ENCODE peak calls at places on chromosomes 16 and 17, in six cellular contexts. One of them, this sample, is unnamed. For H3K9me3, the result is how much of the 10 kb centered on the place peaks cover.

GRCh38 chr17:10171581-10171981 is 26.8 kb downstream of the GAS7 start:
- DNase-seq in H1: no peak
- DNase-seq in trophoblast cell: peak
- DNase-seq in mesenchymal stem cell: peak
- DNase-seq in IMR-90: peak
- DNase-seq in neuronal stem cell: no peak
- DNase-seq in this sample: no peak

GRCh38 chr16:31182391-31182790 is 2.5 kb downstream of the FUS start:
- DNase-seq in IMR-90: no peak
- DNase-seq in mesenchymal stem cell: no peak
- DNase-seq in H1: no peak
- DNase-seq in trophoblast cell: no peak
- DNase-seq in neuronal stem cell: no peak
- DNase-seq in this sample: no peak

GRCh38 chr17:63035271-63035670 is 69.2 kb downstream of the TANC2 start:
- DNase-seq in mesenchymal stem cell: no peak
- DNase-seq in trophoblast cell: no peak
- DNase-seq in H1: no peak
- DNase-seq in IMR-90: peak
- DNase-seq in neuronal stem cell: no peak
- DNase-seq in this sample: no peak

GRCh38 chr16:88619859-88620655 is 18.3 kb upstream of the IL17C start:
- DNase-seq in IMR-90: peak
- DNase-seq in mesenchymal stem cell: peak
- DNase-seq in neuronal stem cell: no peak
- DNase-seq in trophoblast cell: no peak
- DNase-seq in H1: no peak
- DNase-seq in this sample: no peak

GRCh38 chr16:67652578-67653130 is 7.4 kb downstream of the ACD start:
- DNase-seq in mesenchymal stem cell: no peak
- DNase-seq in neuronal stem cell: peak
- DNase-seq in H1: no peak
- DNase-seq in trophoblast cell: no peak
- DNase-seq in IMR-90: no peak
- DNase-seq in this sample: peak

GRCh38 chr17:2485543-2485942 is 26.1 kb downstream of the METTL16 start:
- DNase-seq in mesenchymal stem cell: no peak
- DNase-seq in trophoblast cell: peak
- DNase-seq in neuronal stem cell: no peak
- DNase-seq in IMR-90: no peak
- DNase-seq in H1: no peak
- DNase-seq in this sample: no peak

GRCh38 chr16:30602595-30603277 is 7.5 kb downstream of the ZNF689 start:
- DNase-seq in trophoblast cell: no peak
- DNase-seq in mesenchymal stem cell: peak
- DNase-seq in H1: no peak
- DNase-seq in IMR-90: peak
- DNase-seq in neuronal stem cell: no peak
- DNase-seq in this sample: no peak

GRCh38 chr17:63478814-63479494 is 2.1 kb downstream of the ACE start:
- DNase-seq in trophoblast cell: peak
- DNase-seq in H1: peak
- DNase-seq in neuronal stem cell: peak
- DNase-seq in IMR-90: peak
- DNase-seq in mesenchymal stem cell: peak
- DNase-seq in this sample: peak

GRCh38 chr17:77892031-77892430 is 66.5 kb upstream of the TNRC6C start:
- DNase-seq in H1: no peak
- DNase-seq in mesenchymal stem cell: no peak
- DNase-seq in neuronal stem cell: no peak
- DNase-seq in IMR-90: no peak
- DNase-seq in trophoblast cell: no peak
- DNase-seq in this sample: no peak

GRCh38 chr16:49631521-49632041 is 224.3 kb downstream of the ZNF423 start:
- DNase-seq in mesenchymal stem cell: peak
- DNase-seq in IMR-90: peak
- DNase-seq in trophoblast cell: no peak
- DNase-seq in neuronal stem cell: no peak
- DNase-seq in H1: no peak
- DNase-seq in this sample: peak

GRCh38 chr17:73267648-73268537 is 6.2 kb upstream of the CPSF4L start:
- DNase-seq in IMR-90: no peak
- DNase-seq in neuronal stem cell: no peak
- DNase-seq in H1: no peak
- DNase-seq in trophoblast cell: no peak
- DNase-seq in mesenchymal stem cell: no peak
- DNase-seq in this sample: no peak

GRCh38 chr17:29148790-29149430 is 31.3 kb downstream of the MYO18A start:
- DNase-seq in H1: peak
- DNase-seq in neuronal stem cell: peak
- DNase-seq in trophoblast cell: peak
- DNase-seq in IMR-90: peak
- DNase-seq in mesenchymal stem cell: peak
- DNase-seq in this sample: peak

GRCh38 chr16:57838161-57838560 is 35.9 kb upstream of the KIFC3 start:
- DNase-seq in trophoblast cell: peak
- DNase-seq in mesenchymal stem cell: no peak
- DNase-seq in neuronal stem cell: no peak
- DNase-seq in IMR-90: no peak
- DNase-seq in H1: no peak
- DNase-seq in this sample: no peak

GRCh38 chr16:54923055-54923473 is 7.6 kb upstream of the IRX5 start:
- DNase-seq in trophoblast cell: no peak
- DNase-seq in IMR-90: no peak
- DNase-seq in H1: no peak
- DNase-seq in neuronal stem cell: no peak
- DNase-seq in mesenchymal stem cell: no peak
- DNase-seq in this sample: no peak

GRCh38 chr16:17555176-17555575 is 84.4 kb upstream of the XYLT1 start:
- DNase-seq in trophoblast cell: peak
- DNase-seq in mesenchymal stem cell: no peak
- DNase-seq in IMR-90: peak
- DNase-seq in neuronal stem cell: no peak
- DNase-seq in H1: no peak
- DNase-seq in this sample: no peak

GRCh38 chr16:8944113-8944765 is 19.5 kb downstream of the USP7 start:
- DNase-seq in mesenchymal stem cell: no peak
- DNase-seq in IMR-90: no peak
- DNase-seq in H1: no peak
- DNase-seq in trophoblast cell: no peak
- DNase-seq in neuronal stem cell: no peak
- DNase-seq in this sample: no peak

GRCh38 chr16:22336581-22336980 is 37.8 kb downstream of the CDR2 start:
- DNase-seq in mesenchymal stem cell: no peak
- DNase-seq in H1: no peak
- DNase-seq in neuronal stem cell: no peak
- DNase-seq in IMR-90: no peak
- DNase-seq in trophoblast cell: no peak
- DNase-seq in this sample: no peak
- H3K9me3 ChIP-seq in mesenchymal stem cell: under half
- H3K9me3 ChIP-seq in H1: under half
- H3K9me3 ChIP-seq in neuronal stem cell: under half
- H3K9me3 ChIP-seq in IMR-90: under half
- H3K9me3 ChIP-seq in trophoblast cell: under half
- H3K9me3 ChIP-seq in this sample: under half

GRCh38 chr17:40099627-40100418 is 566 bp downstream of the NR1D1 start:
- DNase-seq in trophoblast cell: no peak
- DNase-seq in neuronal stem cell: no peak
- DNase-seq in IMR-90: no peak
- DNase-seq in mesenchymal stem cell: no peak
- DNase-seq in H1: no peak
- DNase-seq in this sample: no peak

GRCh38 chr17:40097931-40098845 is 2.2 kb downstream of the NR1D1 start:
- DNase-seq in neuronal stem cell: no peak
- DNase-seq in trophoblast cell: no peak
- DNase-seq in H1: no peak
- DNase-seq in mesenchymal stem cell: peak
- DNase-seq in IMR-90: no peak
- DNase-seq in this sample: no peak

GRCh38 chr17:40100419-40100668 is at the start of gene NR1D1:
- DNase-seq in neuronal stem cell: no peak
- DNase-seq in IMR-90: no peak
- DNase-seq in mesenchymal stem cell: no peak
- DNase-seq in trophoblast cell: no peak
- DNase-seq in H1: no peak
- DNase-seq in this sample: no peak

GRCh38 chr17:40100669-40101366 is 429 bp upstream of the NR1D1 start:
- DNase-seq in IMR-90: peak
- DNase-seq in trophoblast cell: peak
- DNase-seq in H1: peak
- DNase-seq in neuronal stem cell: peak
- DNase-seq in mesenchymal stem cell: peak
- DNase-seq in this sample: peak

GRCh38 chr17:40098846-40099626 is 1.4 kb downstream of the NR1D1 start:
- DNase-seq in IMR-90: peak
- DNase-seq in mesenchymal stem cell: peak
- DNase-seq in neuronal stem cell: peak
- DNase-seq in trophoblast cell: peak
- DNase-seq in H1: peak
- DNase-seq in this sample: peak
- H2AK5ac ChIP-seq in IMR-90: peak
- H2AK5ac ChIP-seq in mesenchymal stem cell: peak
- H2AK5ac ChIP-seq in neuronal stem cell: peak
- H2AK5ac ChIP-seq in trophoblast cell: peak
- H2AK5ac ChIP-seq in H1: peak
- H2AK5ac ChIP-seq in this sample: no peak

DNA sequence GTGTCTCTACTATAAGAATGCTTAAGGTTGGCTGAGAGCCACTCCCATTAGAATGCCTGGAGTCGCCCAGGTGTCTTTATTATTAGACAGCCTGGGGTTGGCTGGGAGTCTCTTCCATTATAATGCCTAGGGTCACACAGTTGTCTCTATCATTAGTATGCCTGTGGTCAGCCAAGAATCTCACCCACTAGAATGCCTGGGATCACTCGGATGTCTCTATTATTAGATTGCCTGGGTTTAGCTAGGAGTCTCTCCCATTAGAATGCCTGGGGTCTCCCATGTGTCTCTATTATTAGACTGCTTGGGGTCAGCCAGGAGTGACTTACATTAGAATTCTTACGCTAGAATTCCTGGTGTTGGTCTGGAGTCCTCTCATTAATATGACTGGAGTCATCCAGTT is 2255.3 kb downstream of the TP53TG3F start:
- DNase-seq in H1: no peak
- DNase-seq in mesenchymal stem cell: no peak
- DNase-seq in trophoblast cell: no peak
- DNase-seq in neuronal stem cell: no peak
- DNase-seq in IMR-90: no peak
- DNase-seq in this sample: no peak
- H3K9me3 ChIP-seq in H1: under half
- H3K9me3 ChIP-seq in mesenchymal stem cell: under half
- H3K9me3 ChIP-seq in trophoblast cell: under half
- H3K9me3 ChIP-seq in neuronal stem cell: under half
- H3K9me3 ChIP-seq in IMR-90: under half
- H3K9me3 ChIP-seq in this sample: under half

GRCh38 chr17:19461681-19462080 is 50.6 kb downstream of the RNF112 start:
- DNase-seq in IMR-90: no peak
- DNase-seq in H1: no peak
- DNase-seq in trophoblast cell: no peak
- DNase-seq in mesenchymal stem cell: no peak
- DNase-seq in neuronal stem cell: no peak
- DNase-seq in this sample: peak

GRCh38 chr17:19460695-19461094 is 49.7 kb downstream of the RNF112 start:
- DNase-seq in IMR-90: no peak
- DNase-seq in trophoblast cell: no peak
- DNase-seq in neuronal stem cell: no peak
- DNase-seq in H1: no peak
- DNase-seq in mesenchymal stem cell: no peak
- DNase-seq in this sample: peak

GRCh38 chr17:19464033-19465026 is 53.3 kb downstream of the RNF112 start:
- DNase-seq in neuronal stem cell: no peak
- DNase-seq in IMR-90: peak
- DNase-seq in H1: no peak
- DNase-seq in mesenchymal stem cell: no peak
- DNase-seq in trophoblast cell: no peak
- DNase-seq in this sample: peak

GRCh38 chr17:19457830-19458271 is 46.8 kb downstream of the RNF112 start:
- DNase-seq in mesenchymal stem cell: no peak
- DNase-seq in IMR-90: no peak
- DNase-seq in neuronal stem cell: no peak
- DNase-seq in H1: no peak
- DNase-seq in trophoblast cell: no peak
- DNase-seq in this sample: peak

GRCh38 chr17:19461139-19461538 is 50.1 kb downstream of the RNF112 start:
- DNase-seq in H1: no peak
- DNase-seq in mesenchymal stem cell: no peak
- DNase-seq in trophoblast cell: no peak
- DNase-seq in IMR-90: no peak
- DNase-seq in neuronal stem cell: no peak
- DNase-seq in this sample: peak
- H2AK5ac ChIP-seq in H1: no peak
- H2AK5ac ChIP-seq in mesenchymal stem cell: no peak
- H2AK5ac ChIP-seq in trophoblast cell: no peak
- H2AK5ac ChIP-seq in IMR-90: no peak
- H2AK5ac ChIP-seq in neuronal stem cell: no peak
- H2AK5ac ChIP-seq in this sample: no peak

GRCh38 chr16:3375680-3376079 is 20.0 kb downstream of the OR2C1 start:
- DNase-seq in IMR-90: no peak
- DNase-seq in neuronal stem cell: no peak
- DNase-seq in trophoblast cell: no peak
- DNase-seq in H1: no peak
- DNase-seq in mesenchymal stem cell: no peak
- DNase-seq in this sample: no peak
- H3K9me3 ChIP-seq in IMR-90: half or more
- H3K9me3 ChIP-seq in neuronal stem cell: under half
- H3K9me3 ChIP-seq in trophoblast cell: under half
- H3K9me3 ChIP-seq in H1: under half
- H3K9me3 ChIP-seq in mesenchymal stem cell: half or more
- H3K9me3 ChIP-seq in this sample: under half

DNA sequence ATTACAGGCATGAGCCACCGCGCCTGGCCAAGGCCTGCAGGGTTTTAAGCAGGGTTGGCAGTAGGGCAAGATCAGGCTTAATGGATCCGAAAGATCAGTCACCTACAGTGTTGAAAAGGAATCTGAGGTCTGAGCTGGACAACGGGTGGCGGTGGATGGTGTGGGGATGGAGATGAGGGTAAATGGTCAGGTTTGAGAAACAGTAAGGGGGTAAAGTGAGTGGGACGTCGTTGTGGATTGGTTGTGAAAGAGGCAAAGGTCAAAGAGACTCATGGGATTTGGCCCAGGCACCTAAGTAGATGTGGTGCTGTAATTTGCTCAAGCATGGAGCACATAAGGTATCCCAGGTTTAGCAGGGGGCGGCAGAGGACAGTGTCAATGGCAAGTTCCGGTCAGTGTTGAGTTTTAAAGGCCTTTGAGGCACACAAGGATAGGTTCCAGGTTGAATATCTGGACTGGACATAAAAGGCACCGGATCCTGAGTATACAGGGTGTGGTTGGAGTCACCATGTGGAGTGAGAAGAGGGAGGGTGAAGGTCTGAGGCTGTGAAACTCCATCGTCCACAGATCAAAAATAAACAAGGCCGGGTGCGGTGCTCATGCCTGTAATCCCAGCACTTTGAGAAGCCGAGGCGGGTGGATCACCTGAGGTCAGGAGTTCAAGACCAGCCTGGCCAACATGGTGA is 1.1 kb upstream of the SLC16A5 start:
- DNase-seq in trophoblast cell: no peak
- DNase-seq in mesenchymal stem cell: no peak
- DNase-seq in H1: no peak
- DNase-seq in IMR-90: no peak
- DNase-seq in neuronal stem cell: no peak
- DNase-seq in this sample: peak
- H2AK5ac ChIP-seq in trophoblast cell: peak
- H2AK5ac ChIP-seq in mesenchymal stem cell: peak
- H2AK5ac ChIP-seq in H1: peak
- H2AK5ac ChIP-seq in IMR-90: peak
- H2AK5ac ChIP-seq in neuronal stem cell: no peak
- H2AK5ac ChIP-seq in this sample: no peak

This sample was measured in H9.